ENCODE peak calls at places on chromosomes 2 and 18, in six cellular contexts. C is progenitor cell of endocrine pancreas; X is activated B cell treated with CpG ODN at 0.5 μM for 24 hours; V is COR-L47; P is CD4-positive, CD25-positive, alpha-beta regulatory T cell; D is GM12865. B is an unnamed sample.

GRCh38 chr2:159267926-159268325 is 18.6 kb downstream of the WDSUB1 start:
- DNase-seq in C (no peak), P (no peak), V (no peak), X (no peak), D (no peak), B (no peak)

GRCh38 chr18:7000484-7001096 is 117.0 kb downstream of the LAMA1 start:
- DNase-seq in P (no peak), C (no peak), D (no peak), X (no peak), V (peak; percentile 43), B (peak; percentile 24)

GRCh38 chr2:105857076-105857740 is 112.5 kb downstream of the NCK2 start:
- DNase-seq in D (no peak), V (no peak), C (no peak), X (no peak), P (peak; percentile 59), B (no peak)

GRCh38 chr18:62329676-62330454 is 4.8 kb downstream of the TNFRSF11A start:
- DNase-seq in D (peak; percentile 32), V (no peak), C (no peak), P (peak; percentile 89), X (no peak), B (peak; percentile 53)

GRCh38 chr2:217387776-217388381 is 528.0 kb upstream of the TNP1 start:
- DNase-seq in X (no peak), C (no peak), D (no peak), P (no peak), V (peak; percentile 6), B (no peak)

GRCh38 chr18:73879771-73880170 is 267.9 kb downstream of the FBXO15 start:
- DNase-seq in V (no peak), X (no peak), C (no peak), P (no peak), D (no peak), B (peak; percentile 16)

GRCh38 chr2:140457483-140457882 is 1673.3 kb downstream of the LRP1B start:
- DNase-seq in D (no peak), C (no peak), P (no peak), V (peak; percentile 32), X (no peak), B (peak; percentile 14)

GRCh38 chr18:62434798-62435197 is 88.0 kb upstream of the ZCCHC2 start:
- DNase-seq in C (no peak), D (no peak), P (no peak), V (no peak), X (no peak), B (no peak)

GRCh38 chr2:15569658-15570615 is 8.8 kb upstream of the NBAS start:
- DNase-seq in V (no peak), P (no peak), C (no peak), D (no peak), X (no peak), B (no peak)